ENCODE peak calls at places on chromosomes 16 and 17, in eight cellular contexts. K, N, T, W, B, U, H and I are unnamed samples.

GRCh38 chr17:29292071-29292991 is 1.6 kb downstream of the NUFIP2 start:
- DNase-seq in K (peak), N (peak), T (peak), W (peak), B (peak), U (peak), H (peak), I (no peak)

GRCh38 chr17:9912146-9913099 is 7.4 kb upstream of the RCVRN start:
- DNase-seq in K (no peak), N (no peak), T (no peak), W (no peak), B (no peak), U (peak), H (no peak), I (no peak)

GRCh38 chr17:28177351-28177750 is 134.9 kb downstream of the NLK start:
- DNase-seq in K (no peak), N (no peak), T (no peak), W (no peak), B (no peak), U (no peak), H (no peak), I (no peak)

GRCh38 chr17:77317091-77317519 is 176.3 kb downstream of the SEC14L1 start:
- DNase-seq in K (no peak), N (peak), T (no peak), W (no peak), B (no peak), U (no peak), H (no peak), I (no peak)

GRCh38 chr16:30183236-30183960 is at the start of gene CORO1A:
- DNase-seq in K (peak), N (peak), T (peak), W (peak), B (peak), U (peak), H (peak), I (peak)

GRCh38 chr16:80912651-80913050 is 94.0 kb downstream of the CMC2 start:
- DNase-seq in K (no peak), N (no peak), T (no peak), W (no peak), B (no peak), U (no peak), H (no peak), I (no peak)

GRCh38 chr16:79272141-79272577 is 328.4 kb downstream of the MAF start:
- DNase-seq in K (no peak), N (no peak), T (no peak), W (peak), B (no peak), U (no peak), H (no peak), I (no peak)

GRCh38 chr16:30353438-30354129 is 1.5 kb downstream of the CD2BP2 start:
- DNase-seq in K (no peak), N (peak), T (no peak), W (no peak), B (no peak), U (no peak), H (no peak), I (no peak)

GRCh38 chr17:82520041-82520910 is 744 bp downstream of the FOXK2 start:
- DNase-seq in K (peak), N (no peak), T (no peak), W (peak), B (peak), U (no peak), H (no peak), I (no peak)

GRCh38 chr17:6072611-6073010 is 2.4 kb downstream of the WSCD1 start:
- DNase-seq in K (no peak), N (no peak), T (no peak), W (no peak), B (no peak), U (no peak), H (no peak), I (no peak)

GRCh38 chr17:78789149-78789662 is 7.1 kb upstream of the CYTH1 start:
- DNase-seq in K (peak), N (no peak), T (no peak), W (no peak), B (no peak), U (no peak), H (no peak), I (no peak)

GRCh38 chr16:80144191-80144590 is 396.6 kb upstream of the DYNLRB2 start:
- DNase-seq in K (no peak), N (no peak), T (no peak), W (no peak), B (no peak), U (no peak), H (no peak), I (no peak)

GRCh38 chr16:4682616-4683254 is 10.6 kb upstream of the NUDT16L1 start:
- DNase-seq in K (no peak), N (no peak), T (no peak), W (no peak), B (peak), U (peak), H (no peak), I (no peak)

GRCh38 chr17:79023886-79024771 is at the start of gene C1QTNF1:
- DNase-seq in K (peak), N (peak), T (no peak), W (no peak), B (peak), U (peak), H (no peak), I (no peak)

GRCh38 chr16:79418588-79418987 is 181.9 kb downstream of the MAF start:
- DNase-seq in K (no peak), N (no peak), T (no peak), W (no peak), B (no peak), U (no peak), H (no peak), I (no peak)

GRCh38 chr17:42072323-42073187 is 22.2 kb upstream of the C17orf113 start:
- DNase-seq in K (no peak), N (no peak), T (no peak), W (peak), B (no peak), U (no peak), H (no peak), I (no peak)

GRCh38 chr17:77038860-77039555 is 101.8 kb upstream of the SEC14L1 start:
- DNase-seq in K (no peak), N (no peak), T (no peak), W (no peak), B (no peak), U (no peak), H (no peak), I (no peak)

GRCh38 chr16:1816396-1817275 is 10.0 kb downstream of the HAGH start:
- DNase-seq in K (no peak), N (no peak), T (no peak), W (no peak), B (no peak), U (no peak), H (no peak), I (no peak)

GRCh38 chr16:10609410-10609774 is 29.0 kb upstream of the EMP2 start:
- DNase-seq in K (peak), N (no peak), T (peak), W (no peak), B (peak), U (peak), H (no peak), I (peak)

GRCh38 chr17:78307887-78308633 is 51.8 kb downstream of the SOCS3 start:
- DNase-seq in K (no peak), N (no peak), T (no peak), W (no peak), B (no peak), U (no peak), H (no peak), I (no peak)

GRCh38 chr16:54935411-54936085 is 4.9 kb downstream of the IRX5 start:
- DNase-seq in K (no peak), N (no peak), T (no peak), W (no peak), B (peak), U (no peak), H (no peak), I (no peak)

GRCh38 chr17:70375406-70375805 is 206.1 kb downstream of the KCNJ2 start:
- DNase-seq in K (no peak), N (no peak), T (no peak), W (no peak), B (no peak), U (no peak), H (no peak), I (no peak)

GRCh38 chr16:85383836-85384825 is 229.0 kb upstream of the GSE1 start:
- DNase-seq in K (no peak), N (no peak), T (no peak), W (no peak), B (no peak), U (no peak), H (no peak), I (no peak)

GRCh38 chr17:49703557-49704277 is 4.0 kb downstream of the SLC35B1 start:
- DNase-seq in K (peak), N (no peak), T (peak), W (no peak), B (peak), U (peak), H (no peak), I (peak)

GRCh38 chr17:75783803-75784472 is 668 bp upstream of the UNK start:
- DNase-seq in K (no peak), N (peak), T (no peak), W (peak), B (no peak), U (no peak), H (no peak), I (no peak)

GRCh38 chr16:69520800-69521602 is 44.8 kb upstream of the NFAT5 start:
- DNase-seq in K (peak), N (no peak), T (peak), W (no peak), B (peak), U (no peak), H (no peak), I (no peak)

GRCh38 chr16:50684823-50685455 is 3.8 kb upstream of the SNX20 start:
- DNase-seq in K (no peak), N (peak), T (no peak), W (no peak), B (no peak), U (no peak), H (no peak), I (no peak)

GRCh38 chr17:14784997-14785696 is 480.0 kb downstream of the PMP22 start:
- DNase-seq in K (no peak), N (no peak), T (no peak), W (no peak), B (no peak), U (no peak), H (no peak), I (no peak)
- TF ChIP-seq CTCF in K (no peak), N (no peak), T (no peak), W (no peak), B (no peak), U (no peak), H (no peak), I (no peak)

GRCh38 chr16:24520983-24521382 is 18.4 kb upstream of the RBBP6 start:
- DNase-seq in K (no peak), N (no peak), T (no peak), W (no peak), B (no peak), U (no peak), H (no peak), I (no peak)

GRCh38 chr16:24518498-24518897 is 20.9 kb upstream of the RBBP6 start:
- DNase-seq in K (no peak), N (no peak), T (no peak), W (no peak), B (no peak), U (no peak), H (no peak), I (no peak)

GRCh38 chr16:24514096-24514495 is 25.3 kb upstream of the RBBP6 start:
- DNase-seq in K (no peak), N (no peak), T (no peak), W (no peak), B (no peak), U (no peak), H (no peak), I (no peak)

GRCh38 chr16:24515186-24515585 is 24.2 kb upstream of the RBBP6 start:
- DNase-seq in K (no peak), N (no peak), T (no peak), W (no peak), B (no peak), U (no peak), H (no peak), I (no peak)

GRCh38 chr16:24516900-24517669 is 22.3 kb upstream of the RBBP6 start:
- DNase-seq in K (peak), N (peak), T (peak), W (peak), B (peak), U (peak), H (peak), I (peak)
- TF ChIP-seq CTCF in K (peak), N (peak), T (peak), W (peak), B (peak), U (peak), H (peak), I (peak)

GRCh38 chr17:38687291-38687690 is 12.5 kb upstream of the EPOP start:
- DNase-seq in K (peak), N (no peak), T (peak), W (no peak), B (peak), U (peak), H (no peak), I (peak)
- TF ChIP-seq CTCF in K (no peak), N (no peak), T (no peak), W (no peak), B (no peak), U (no peak), H (no peak), I (no peak)

GRCh38 chr17:19387921-19388521 is 1.0 kb upstream of the MFAP4 start:
- DNase-seq in K (no peak), N (no peak), T (peak), W (no peak), B (no peak), U (peak), H (peak), I (peak)

GRCh38 chr17:19386276-19386863 is 620 bp downstream of the MFAP4 start:
- DNase-seq in K (peak), N (peak), T (peak), W (no peak), B (peak), U (peak), H (peak), I (peak)

GRCh38 chr17:19389386-19389785 is 2.4 kb upstream of the MFAP4 start:
- DNase-seq in K (no peak), N (peak), T (no peak), W (no peak), B (no peak), U (no peak), H (no peak), I (no peak)

GRCh38 chr17:19388791-19389190 is 1.8 kb upstream of the MFAP4 start:
- DNase-seq in K (no peak), N (peak), T (no peak), W (no peak), B (no peak), U (no peak), H (no peak), I (no peak)

GRCh38 chr17:19386974-19387920 is at the start of gene MFAP4:
- DNase-seq in K (peak), N (peak), T (peak), W (no peak), B (peak), U (peak), H (peak), I (peak)
- TF ChIP-seq CTCF in K (no peak), N (no peak), T (no peak), W (no peak), B (no peak), U (no peak), H (no peak), I (peak)

DNA sequence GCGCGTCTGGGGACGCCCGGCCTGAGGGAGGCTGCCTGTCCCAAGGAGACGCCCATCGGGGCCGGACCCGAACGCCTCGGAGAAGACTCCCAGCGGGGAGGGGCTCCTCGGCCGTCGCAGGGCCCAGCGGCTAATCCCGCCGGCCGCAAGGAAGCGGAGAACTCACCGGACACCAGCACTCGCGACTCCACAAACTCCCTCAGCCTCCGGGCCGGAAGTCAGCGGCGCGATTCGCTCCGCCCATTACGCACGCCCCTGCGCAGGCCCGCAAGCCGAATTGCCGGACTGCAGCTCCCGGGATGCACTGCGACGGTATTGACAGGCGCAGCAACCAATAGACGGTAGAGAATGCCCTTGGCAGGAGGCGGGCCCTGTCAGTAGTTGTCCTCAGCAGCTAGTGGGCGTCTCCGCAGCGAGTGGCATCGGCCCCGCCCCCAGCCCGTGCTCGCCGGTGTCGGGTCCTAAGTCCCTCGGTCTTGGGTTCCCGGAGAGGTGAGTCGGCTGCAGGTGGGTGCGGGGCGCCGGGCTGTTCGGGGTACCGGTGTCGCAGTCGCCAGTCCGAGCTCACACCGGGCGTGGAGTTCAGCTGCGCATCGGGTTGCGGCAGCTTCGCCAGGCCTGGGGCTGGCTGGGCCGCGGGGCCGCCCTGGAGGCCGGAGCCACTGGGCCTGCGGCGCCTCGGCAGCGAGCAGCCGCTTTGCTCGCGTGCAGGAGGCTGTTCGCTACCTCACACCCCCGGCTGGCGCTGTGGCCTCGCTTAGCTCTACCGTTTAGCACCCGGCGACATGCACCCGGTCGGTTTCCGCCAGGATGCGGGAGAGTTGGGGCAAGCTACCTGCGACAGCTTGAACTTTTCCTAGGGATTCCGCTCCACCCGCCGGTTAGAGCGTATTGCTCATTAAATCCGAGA is at the start of the genes ZNF174 and ZSCAN32:
- DNase-seq in K (peak), N (peak), T (peak), W (peak), B (peak), U (peak), H (peak), I (peak)
- TF ChIP-seq CTCF in K (no peak), N (no peak), T (no peak), W (no peak), B (no peak), U (no peak), H (no peak), I (no peak)

GRCh38 chr16:13453938-13454553 is 465.9 kb upstream of the ERCC4 start:
- DNase-seq in K (no peak), N (no peak), T (peak), W (no peak), B (no peak), U (peak), H (peak), I (peak)
- TF ChIP-seq CTCF in K (no peak), N (no peak), T (peak), W (peak), B (no peak), U (peak), H (peak), I (peak)

GRCh38 chr17:46777943-46778915 is 40.3 kb downstream of the WNT3 start:
- DNase-seq in K (no peak), N (no peak), T (no peak), W (no peak), B (no peak), U (no peak), H (no peak), I (no peak)
- TF ChIP-seq CTCF in K (no peak), N (no peak), T (no peak), W (no peak), B (no peak), U (no peak), H (no peak), I (no peak)

DNA sequence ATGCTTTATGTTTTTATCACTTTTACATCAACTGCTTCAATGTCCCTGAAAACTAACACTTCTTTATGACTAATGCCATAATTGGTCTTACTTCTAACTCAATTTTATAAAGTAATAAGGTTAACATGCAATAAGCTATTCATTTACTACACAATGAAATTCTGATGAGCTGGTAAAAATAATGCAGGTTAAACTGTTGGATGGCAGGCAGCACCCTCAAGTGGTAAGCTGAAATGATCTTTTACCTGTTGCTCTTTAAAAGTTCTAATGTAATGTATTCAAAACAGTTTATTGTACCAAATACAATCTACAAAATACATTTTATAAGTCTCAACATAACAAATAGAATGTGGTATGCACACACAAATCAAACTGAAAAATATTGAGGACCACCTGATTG is 1280.3 kb downstream of the CDH8 start:
- DNase-seq in K (no peak), N (no peak), T (peak), W (no peak), B (no peak), U (no peak), H (no peak), I (no peak)
- TF ChIP-seq CTCF in K (no peak), N (no peak), T (peak), W (no peak), B (no peak), U (no peak), H (no peak), I (no peak)

GRCh38 chr17:35747540-35748017 is 5.5 kb downstream of the GAS2L2 start:
- DNase-seq in K (peak), N (peak), T (peak), W (peak), B (peak), U (peak), H (peak), I (peak)
- TF ChIP-seq CTCF in K (peak), N (peak), T (peak), W (peak), B (peak), U (peak), H (peak), I (peak)